ENCODE peak calls at places on chromosomes 16 and 17, in four cellular contexts. S is mammary epithelial cell, B is A549, U is tibial artery. C is an unnamed sample. For H3K4me1, the result is how much of the 10 kb centered on the place peaks cover.

GRCh38 chr17:78364436-78365281 is 4.8 kb upstream of the SOCS3 start:
- DNase-seq in S (peak), U (no peak), B (no peak), C (no peak)

GRCh38 chr17:73976676-73977521 is 226.6 kb upstream of the RPL38 start:
- DNase-seq in B (no peak), U (no peak), S (no peak), C (no peak)

GRCh38 chr17:37701424-37702020 is 43.3 kb downstream of the HNF1B start:
- DNase-seq in B (peak), U (no peak), S (no peak), C (no peak)

GRCh38 chr16:1414532-1415265 is at the start of gene UNKL:
- DNase-seq in B (peak), S (no peak), U (peak), C (peak)

GRCh38 chr16:14015948-14016347 is 55.2 kb upstream of the MRTFB start:
- DNase-seq in S (peak), B (peak), U (peak), C (peak)

GRCh38 chr16:85908889-85909584 is 10.1 kb downstream of the IRF8 start:
- DNase-seq in B (no peak), S (no peak), U (no peak), C (peak)

GRCh38 chr17:10215286-10215685 is 16.9 kb upstream of the GAS7 start:
- DNase-seq in S (no peak), U (no peak), B (no peak), C (no peak)

GRCh38 chr17:19799796-19800195 is 51.7 kb upstream of the ALDH3A1 start:
- DNase-seq in S (peak), B (no peak), U (no peak), C (no peak)

GRCh38 chr16:1932050-1933028 is 10.7 kb downstream of the MSRB1 start:
- DNase-seq in B (peak), U (no peak), S (no peak), C (no peak)

GRCh38 chr17:70622382-70623260 is 453.3 kb downstream of the KCNJ2 start:
- DNase-seq in U (no peak), S (peak), B (peak), C (peak)

GRCh38 chr17:80455328-80455710 is 21.1 kb downstream of the NPTX1 start:
- DNase-seq in U (peak), S (no peak), B (no peak), C (no peak)

GRCh38 chr17:2899911-2900310 is 103.7 kb downstream of the RAP1GAP2 start:
- DNase-seq in B (no peak), U (no peak), S (no peak), C (no peak)

GRCh38 chr16:86306046-86306644 is 204.2 kb upstream of the FOXF1 start:
- DNase-seq in U (no peak), B (no peak), S (no peak), C (peak)

GRCh38 chr16:81604960-81605383 is 160.4 kb downstream of the CMIP start:
- DNase-seq in S (peak), U (no peak), B (peak), C (no peak)

GRCh38 chr16:23496826-23497542 is 13.3 kb downstream of the GGA2 start:
- DNase-seq in U (no peak), S (peak), B (no peak), C (no peak)

GRCh38 chr17:45883063-45883462 is 11.3 kb upstream of the MAPT start:
- DNase-seq in B (no peak), S (no peak), U (no peak), C (no peak)

GRCh38 chr16:67967183-67967955 is 1.1 kb downstream of the SLC12A4 start:
- DNase-seq in U (no peak), B (no peak), S (peak), C (no peak)

GRCh38 chr16:72202014-72202413 is 30.1 kb upstream of the PMFBP1 start:
- DNase-seq in B (no peak), U (no peak), S (peak), C (no peak)

GRCh38 chr16:58020628-58021521 is 4.7 kb upstream of the MMP15 start:
- DNase-seq in S (no peak), U (no peak), B (peak), C (no peak)

GRCh38 chr16:5056347-5056746 is 9.4 kb downstream of the C16orf89 start:
- DNase-seq in B (peak), U (no peak), S (no peak), C (no peak)

GRCh38 chr17:47949951-47950350 is 7.7 kb downstream of the PRR15L start:
- DNase-seq in B (no peak), U (no peak), S (no peak), C (no peak)

GRCh38 chr17:3911271-3912053 is 4.8 kb downstream of the P2RX1 start:
- DNase-seq in U (peak), B (no peak), S (no peak), C (no peak)

GRCh38 chr16:49489686-49490320 is 116.2 kb downstream of the C16orf78 start:
- DNase-seq in S (no peak), B (no peak), U (peak), C (peak)

GRCh38 chr16:68097895-68098294 is 12.7 kb downstream of the NFATC3 start:
- DNase-seq in U (no peak), S (no peak), B (no peak), C (no peak)

GRCh38 chr17:32007463-32008298 is 498 bp downstream of the LRRC37B start:
- DNase-seq in U (no peak), S (peak), B (peak), C (no peak)

GRCh38 chr17:76051071-76051467 is 21.2 kb downstream of the SRP68 start:
- DNase-seq in S (peak), B (no peak), U (no peak), C (no peak)

GRCh38 chr16:85029413-85029794 is 1.8 kb downstream of the KIAA0513 start:
- DNase-seq in B (no peak), S (peak), U (no peak), C (peak)

GRCh38 chr16:73565263-73565662 is 517.3 kb upstream of the ZFHX3 start:
- DNase-seq in U (no peak), S (no peak), B (peak), C (no peak)

GRCh38 chr16:83456934-83457333 is 350.8 kb upstream of the HSBP1 start:
- DNase-seq in U (no peak), S (no peak), B (no peak), C (no peak)

GRCh38 chr16:66275795-66276428 is 90.6 kb upstream of the CDH5 start:
- DNase-seq in B (peak), U (no peak), S (peak), C (peak)

DNA sequence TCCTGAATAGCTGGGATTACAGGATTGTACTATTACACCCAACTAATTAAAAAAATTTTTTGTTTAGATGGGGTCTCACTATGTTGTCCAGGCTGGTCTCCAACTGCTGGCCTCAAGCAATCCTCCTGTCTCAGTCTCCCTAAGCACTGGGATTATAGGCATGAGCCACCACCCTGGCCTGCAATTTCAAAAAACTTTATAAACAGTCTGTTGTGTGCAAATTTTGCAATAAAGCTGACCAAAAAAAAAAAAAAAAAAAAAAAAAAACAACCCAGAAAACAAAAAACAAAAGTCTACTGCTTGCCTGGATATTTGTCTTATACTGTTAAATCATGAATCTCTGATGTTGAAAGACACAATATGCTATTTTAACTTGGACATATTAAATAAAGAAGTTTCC is 4.4 kb downstream of the CREBBP start:
- DNase-seq in B (no peak), S (no peak), U (no peak), C (no peak)
- H3K4me1 ChIP-seq in B (under half), S (under half), U (half or more), C (half or more)

GRCh38 chr16:21611178-21611545 is 11.8 kb downstream of the METTL9 start:
- DNase-seq in S (no peak), U (no peak), B (no peak), C (no peak)

GRCh38 chr16:21610006-21610544 is 10.7 kb downstream of the METTL9 start:
- DNase-seq in B (no peak), S (no peak), U (no peak), C (no peak)

GRCh38 chr16:21610766-21611165 is 11.4 kb downstream of the METTL9 start:
- DNase-seq in B (no peak), S (no peak), U (no peak), C (no peak)

GRCh38 chr16:21613361-21613760 is 14.0 kb downstream of the METTL9 start:
- DNase-seq in B (no peak), U (no peak), S (no peak), C (no peak)

DNA sequence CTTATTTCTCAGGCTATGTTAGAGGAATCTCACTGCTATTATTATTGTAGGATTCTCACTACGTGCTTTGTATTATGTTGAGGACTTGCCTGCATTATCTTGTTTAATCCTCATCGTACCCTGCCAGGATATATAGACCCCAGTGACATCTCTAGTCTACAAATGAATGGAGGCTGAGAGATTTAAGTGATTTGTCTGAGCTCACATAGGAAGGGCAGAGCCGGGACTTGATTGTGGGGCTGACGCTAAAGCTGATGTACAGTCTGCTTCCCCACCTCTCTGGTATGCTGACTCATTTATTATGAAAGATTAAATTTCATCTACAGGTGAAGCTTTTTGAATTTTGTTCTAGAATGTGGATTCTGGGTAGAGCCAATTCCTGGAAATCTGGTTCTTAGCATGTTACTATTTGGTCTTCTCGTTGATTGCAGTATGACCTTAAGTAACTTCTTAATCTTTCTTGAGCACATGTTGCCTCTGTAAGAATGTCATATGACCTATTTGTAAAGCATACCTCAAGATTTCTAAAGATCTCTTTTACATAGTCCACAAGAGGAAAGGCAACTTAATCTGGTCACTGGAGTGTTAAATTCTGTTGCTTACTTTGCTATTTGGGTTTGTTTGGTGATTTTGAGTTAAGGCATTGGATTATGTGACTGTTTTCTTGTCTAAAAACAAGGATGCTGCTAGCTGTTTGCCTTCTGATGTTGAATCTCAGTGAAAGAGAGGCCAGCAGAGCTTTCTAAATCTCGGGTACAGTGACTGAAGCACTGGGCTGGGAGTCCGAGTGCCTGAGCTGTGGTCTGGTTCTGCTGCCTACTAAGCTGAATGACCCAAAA is 12.4 kb downstream of the METTL9 start:
- DNase-seq in U (no peak), B (no peak), S (no peak), C (no peak)
- H3K4me1 ChIP-seq in U (under half), B (under half), S (under half), C (under half)

DNA sequence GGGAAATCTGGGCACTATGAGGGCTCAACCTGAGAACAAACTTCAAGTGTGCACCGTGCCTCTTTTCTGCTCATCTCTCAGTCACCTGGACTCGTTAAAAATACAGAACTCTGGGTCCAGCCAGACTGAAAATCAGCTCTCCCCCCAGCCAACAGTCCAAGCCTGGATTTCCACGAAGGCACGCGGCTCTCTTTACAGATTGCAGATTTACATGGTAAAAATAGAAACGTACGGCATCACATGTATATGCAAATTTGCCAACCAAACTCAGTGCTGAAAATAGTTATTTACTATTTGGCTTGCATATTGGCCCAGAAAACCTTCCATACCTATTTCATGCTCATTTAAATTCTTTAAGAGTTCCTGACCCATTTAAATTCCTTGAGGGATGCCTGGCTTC is 315.8 kb downstream of the MAF start:
- DNase-seq in B (no peak), S (no peak), U (no peak), C (no peak)
- H3K4me1 ChIP-seq in B (under half), S (under half), U (under half), C (under half)

GRCh38 chr16:87392823-87393679 is 915 bp downstream of the MAP1LC3B start:
- DNase-seq in B (peak), U (peak), S (peak), C (peak)
- H3K4me1 ChIP-seq in B (under half), U (half or more), S (under half), C (under half)

GRCh38 chr17:29710891-29711418 is 88.2 kb upstream of the CORO6 start:
- DNase-seq in U (no peak), S (peak), B (peak), C (no peak)
- H3K4me1 ChIP-seq in U (under half), S (under half), B (under half), C (under half)

GRCh38 chr17:28043296-28043695 is 819 bp downstream of the NLK start:
- DNase-seq in S (no peak), U (no peak), B (no peak), C (no peak)

GRCh38 chr17:28042721-28043291 is 329 bp downstream of the NLK start:
- DNase-seq in S (no peak), B (no peak), U (no peak), C (no peak)

GRCh38 chr17:28041844-28042656 is 427 bp upstream of the NLK start:
- DNase-seq in S (no peak), B (no peak), U (no peak), C (no peak)

GRCh38 chr17:28041068-28041843 is 1.2 kb upstream of the NLK start:
- DNase-seq in U (peak), B (peak), S (peak), C (peak)

DNA sequence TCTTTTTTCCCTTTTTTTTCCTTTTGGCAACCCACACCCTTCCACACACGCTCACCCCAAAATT is at the start of gene NLK:
- DNase-seq in U (no peak), B (no peak), S (no peak), C (no peak)
- H3K4me1 ChIP-seq in U (under half), B (under half), S (under half), C (under half)

C was measured in sigmoid colon.